ENCODE peak calls at places on chromosomes 16 and 17, in seven cellular contexts. One of them, this sample, is unnamed. For H3K27me3, the result is how much of the 10 kb centered on the place peaks cover.

GRCh38 chr16:14337303-14338191 is 266.4 kb downstream of the MRTFB start:
- DNase-seq in upper lobe of right lung: no peak
- DNase-seq in Panc1: no peak
- DNase-seq in body of pancreas: peak
- DNase-seq in heart left ventricle: no peak
- DNase-seq in CD4-positive, alpha-beta T cell: no peak
- DNase-seq in spleen: no peak
- DNase-seq in this sample: no peak

GRCh38 chr17:41340934-41341861 is 9.4 kb downstream of the KRT33A start:
- DNase-seq in upper lobe of right lung: no peak
- DNase-seq in Panc1: no peak
- DNase-seq in body of pancreas: no peak
- DNase-seq in heart left ventricle: no peak
- DNase-seq in CD4-positive, alpha-beta T cell: peak
- DNase-seq in spleen: no peak
- DNase-seq in this sample: no peak

GRCh38 chr17:64496786-64497564 is at the start of gene POLG2:
- DNase-seq in upper lobe of right lung: peak
- DNase-seq in Panc1: no peak
- DNase-seq in body of pancreas: peak
- DNase-seq in heart left ventricle: peak
- DNase-seq in CD4-positive, alpha-beta T cell: peak
- DNase-seq in spleen: peak
- DNase-seq in this sample: peak

GRCh38 chr17:3788200-3788599 is 12.8 kb downstream of the ITGAE start:
- DNase-seq in upper lobe of right lung: no peak
- DNase-seq in Panc1: no peak
- DNase-seq in body of pancreas: no peak
- DNase-seq in heart left ventricle: no peak
- DNase-seq in CD4-positive, alpha-beta T cell: no peak
- DNase-seq in spleen: peak
- DNase-seq in this sample: no peak

GRCh38 chr17:81900181-81900820 is 1.7 kb upstream of the NPB start:
- DNase-seq in upper lobe of right lung: no peak
- DNase-seq in Panc1: no peak
- DNase-seq in body of pancreas: no peak
- DNase-seq in heart left ventricle: no peak
- DNase-seq in CD4-positive, alpha-beta T cell: no peak
- DNase-seq in spleen: no peak
- DNase-seq in this sample: no peak

GRCh38 chr17:56815711-56816110 is 18.0 kb downstream of the C17orf67 start:
- DNase-seq in upper lobe of right lung: no peak
- DNase-seq in Panc1: no peak
- DNase-seq in body of pancreas: no peak
- DNase-seq in heart left ventricle: no peak
- DNase-seq in CD4-positive, alpha-beta T cell: no peak
- DNase-seq in spleen: peak
- DNase-seq in this sample: no peak

GRCh38 chr16:11370084-11370931 is 25.0 kb downstream of the RMI2 start:
- DNase-seq in upper lobe of right lung: peak
- DNase-seq in Panc1: no peak
- DNase-seq in body of pancreas: no peak
- DNase-seq in heart left ventricle: no peak
- DNase-seq in CD4-positive, alpha-beta T cell: no peak
- DNase-seq in spleen: peak
- DNase-seq in this sample: no peak

GRCh38 chr16:55499951-55500350 is 8.9 kb upstream of the LPCAT2 start:
- DNase-seq in upper lobe of right lung: no peak
- DNase-seq in Panc1: no peak
- DNase-seq in body of pancreas: no peak
- DNase-seq in heart left ventricle: no peak
- DNase-seq in CD4-positive, alpha-beta T cell: no peak
- DNase-seq in spleen: no peak
- DNase-seq in this sample: no peak

GRCh38 chr16:79971237-79971572 is 370.7 kb upstream of the MAF start:
- DNase-seq in upper lobe of right lung: no peak
- DNase-seq in Panc1: no peak
- DNase-seq in body of pancreas: no peak
- DNase-seq in heart left ventricle: no peak
- DNase-seq in CD4-positive, alpha-beta T cell: no peak
- DNase-seq in spleen: no peak
- DNase-seq in this sample: no peak

GRCh38 chr17:82674656-82675475 is 23.6 kb downstream of the RAB40B start:
- DNase-seq in upper lobe of right lung: no peak
- DNase-seq in Panc1: no peak
- DNase-seq in body of pancreas: no peak
- DNase-seq in heart left ventricle: no peak
- DNase-seq in CD4-positive, alpha-beta T cell: no peak
- DNase-seq in spleen: no peak
- DNase-seq in this sample: no peak

GRCh38 chr17:62032480-62032879 is 32.6 kb downstream of the MED13 start:
- DNase-seq in upper lobe of right lung: no peak
- DNase-seq in Panc1: no peak
- DNase-seq in body of pancreas: no peak
- DNase-seq in heart left ventricle: no peak
- DNase-seq in CD4-positive, alpha-beta T cell: no peak
- DNase-seq in spleen: no peak
- DNase-seq in this sample: no peak

GRCh38 chr17:50841949-50842354 is 6.6 kb downstream of the WFIKKN2 start:
- DNase-seq in upper lobe of right lung: peak
- DNase-seq in Panc1: no peak
- DNase-seq in body of pancreas: peak
- DNase-seq in heart left ventricle: peak
- DNase-seq in CD4-positive, alpha-beta T cell: peak
- DNase-seq in spleen: no peak
- DNase-seq in this sample: peak

GRCh38 chr16:52676951-52677350 is 130.0 kb upstream of the TOX3 start:
- DNase-seq in upper lobe of right lung: no peak
- DNase-seq in Panc1: no peak
- DNase-seq in body of pancreas: no peak
- DNase-seq in heart left ventricle: no peak
- DNase-seq in CD4-positive, alpha-beta T cell: no peak
- DNase-seq in spleen: no peak
- DNase-seq in this sample: no peak

GRCh38 chr16:69351309-69352027 is at the start of gene TMED6:
- DNase-seq in upper lobe of right lung: no peak
- DNase-seq in Panc1: no peak
- DNase-seq in body of pancreas: peak
- DNase-seq in heart left ventricle: no peak
- DNase-seq in CD4-positive, alpha-beta T cell: no peak
- DNase-seq in spleen: peak
- DNase-seq in this sample: no peak

GRCh38 chr16:30805056-30805369 is 18.0 kb upstream of the ZNF629 start:
- DNase-seq in upper lobe of right lung: no peak
- DNase-seq in Panc1: no peak
- DNase-seq in body of pancreas: no peak
- DNase-seq in heart left ventricle: no peak
- DNase-seq in CD4-positive, alpha-beta T cell: no peak
- DNase-seq in spleen: peak
- DNase-seq in this sample: no peak

GRCh38 chr17:50867856-50868438 is 1.8 kb upstream of the TOB1 start:
- DNase-seq in upper lobe of right lung: no peak
- DNase-seq in Panc1: no peak
- DNase-seq in body of pancreas: no peak
- DNase-seq in heart left ventricle: no peak
- DNase-seq in CD4-positive, alpha-beta T cell: no peak
- DNase-seq in spleen: no peak
- DNase-seq in this sample: no peak

GRCh38 chr17:73474370-73474988 is 162.7 kb upstream of the CDC42EP4 start:
- DNase-seq in upper lobe of right lung: peak
- DNase-seq in Panc1: peak
- DNase-seq in body of pancreas: peak
- DNase-seq in heart left ventricle: peak
- DNase-seq in CD4-positive, alpha-beta T cell: no peak
- DNase-seq in spleen: no peak
- DNase-seq in this sample: peak

GRCh38 chr17:58089111-58089510 is 5.9 kb downstream of the DYNLL2 start:
- DNase-seq in upper lobe of right lung: no peak
- DNase-seq in Panc1: no peak
- DNase-seq in body of pancreas: no peak
- DNase-seq in heart left ventricle: no peak
- DNase-seq in CD4-positive, alpha-beta T cell: no peak
- DNase-seq in spleen: no peak
- DNase-seq in this sample: no peak

GRCh38 chr17:41785876-41786226 is 660 bp downstream of the JUP start:
- DNase-seq in upper lobe of right lung: peak
- DNase-seq in Panc1: no peak
- DNase-seq in body of pancreas: peak
- DNase-seq in heart left ventricle: no peak
- DNase-seq in CD4-positive, alpha-beta T cell: no peak
- DNase-seq in spleen: peak
- DNase-seq in this sample: peak

GRCh38 chr17:59874366-59874765 is 18.4 kb downstream of the TUBD1 start:
- DNase-seq in upper lobe of right lung: no peak
- DNase-seq in Panc1: no peak
- DNase-seq in body of pancreas: no peak
- DNase-seq in heart left ventricle: no peak
- DNase-seq in CD4-positive, alpha-beta T cell: no peak
- DNase-seq in spleen: no peak
- DNase-seq in this sample: no peak

GRCh38 chr16:17397499-17397891 is 73.3 kb downstream of the XYLT1 start:
- DNase-seq in upper lobe of right lung: no peak
- DNase-seq in Panc1: no peak
- DNase-seq in body of pancreas: peak
- DNase-seq in heart left ventricle: no peak
- DNase-seq in CD4-positive, alpha-beta T cell: no peak
- DNase-seq in spleen: no peak
- DNase-seq in this sample: peak

GRCh38 chr17:2828396-2829038 is 32.3 kb downstream of the RAP1GAP2 start:
- DNase-seq in upper lobe of right lung: peak
- DNase-seq in Panc1: no peak
- DNase-seq in body of pancreas: peak
- DNase-seq in heart left ventricle: peak
- DNase-seq in CD4-positive, alpha-beta T cell: peak
- DNase-seq in spleen: peak
- DNase-seq in this sample: peak

GRCh38 chr17:55278173-55278748 is 13.5 kb downstream of the HLF start:
- DNase-seq in upper lobe of right lung: no peak
- DNase-seq in Panc1: no peak
- DNase-seq in body of pancreas: no peak
- DNase-seq in heart left ventricle: no peak
- DNase-seq in CD4-positive, alpha-beta T cell: no peak
- DNase-seq in spleen: no peak
- DNase-seq in this sample: no peak

GRCh38 chr16:1308036-1308976 is 1.1 kb upstream of the UBE2I start:
- DNase-seq in upper lobe of right lung: no peak
- DNase-seq in Panc1: peak
- DNase-seq in body of pancreas: no peak
- DNase-seq in heart left ventricle: peak
- DNase-seq in CD4-positive, alpha-beta T cell: no peak
- DNase-seq in spleen: no peak
- DNase-seq in this sample: peak

DNA sequence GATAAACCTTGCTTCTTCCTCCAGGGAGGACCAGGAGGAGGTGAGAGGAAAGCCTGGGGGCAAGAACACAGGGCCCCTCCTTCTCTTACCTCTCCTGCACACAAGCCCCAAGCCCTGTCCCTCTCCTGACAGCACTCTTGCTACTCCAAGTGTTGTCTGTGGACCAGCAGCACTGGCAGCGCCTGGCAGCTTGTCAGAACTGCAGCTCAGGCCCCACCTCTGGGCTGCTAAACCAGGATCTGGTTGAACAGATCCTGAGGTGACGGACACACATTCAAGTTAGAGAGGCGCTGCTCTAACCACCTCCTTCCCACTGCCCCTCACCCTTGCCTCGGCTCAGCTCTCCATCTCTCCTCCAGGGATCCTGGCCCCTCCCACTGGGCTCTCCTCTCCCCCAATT is 56.5 kb downstream of the SRCIN1 start:
- DNase-seq in upper lobe of right lung: no peak
- DNase-seq in Panc1: no peak
- DNase-seq in body of pancreas: no peak
- DNase-seq in heart left ventricle: peak
- DNase-seq in CD4-positive, alpha-beta T cell: no peak
- DNase-seq in spleen: no peak
- DNase-seq in this sample: no peak
- H3K27me3 ChIP-seq in upper lobe of right lung: under half
- H3K27me3 ChIP-seq in Panc1: under half
- H3K27me3 ChIP-seq in body of pancreas: under half
- H3K27me3 ChIP-seq in heart left ventricle: under half
- H3K27me3 ChIP-seq in CD4-positive, alpha-beta T cell: under half
- H3K27me3 ChIP-seq in spleen: half or more
- H3K27me3 ChIP-seq in this sample: under half

DNA sequence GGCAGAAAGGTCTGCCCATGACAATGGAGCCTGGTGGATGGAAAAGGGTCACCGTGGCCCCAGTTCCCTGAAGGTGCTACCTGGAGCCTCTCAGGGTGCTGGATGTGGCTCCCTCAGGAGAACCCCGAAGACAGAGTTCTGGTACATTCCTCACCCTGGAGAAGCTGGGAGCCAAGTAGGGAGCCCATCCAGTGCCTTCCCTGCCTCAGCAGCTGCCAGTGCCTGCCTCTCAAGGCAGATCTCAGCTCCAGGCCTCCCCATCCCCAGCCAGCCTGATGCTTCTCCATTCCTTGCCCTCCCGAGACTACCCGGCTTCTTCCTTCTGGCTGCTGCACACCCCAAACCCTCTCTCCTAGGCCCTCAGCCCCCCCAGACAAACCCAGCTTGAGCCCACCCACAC is 20.5 kb downstream of the SCGB1C2 start:
- DNase-seq in upper lobe of right lung: no peak
- DNase-seq in Panc1: no peak
- DNase-seq in body of pancreas: no peak
- DNase-seq in heart left ventricle: peak
- DNase-seq in CD4-positive, alpha-beta T cell: no peak
- DNase-seq in spleen: no peak
- DNase-seq in this sample: no peak
- TF ChIP-seq CTCF in upper lobe of right lung: no peak
- TF ChIP-seq CTCF in Panc1: no peak
- TF ChIP-seq CTCF in body of pancreas: no peak
- TF ChIP-seq CTCF in heart left ventricle: no peak
- TF ChIP-seq CTCF in CD4-positive, alpha-beta T cell: no peak
- TF ChIP-seq CTCF in spleen: no peak
- TF ChIP-seq CTCF in this sample: no peak

DNA sequence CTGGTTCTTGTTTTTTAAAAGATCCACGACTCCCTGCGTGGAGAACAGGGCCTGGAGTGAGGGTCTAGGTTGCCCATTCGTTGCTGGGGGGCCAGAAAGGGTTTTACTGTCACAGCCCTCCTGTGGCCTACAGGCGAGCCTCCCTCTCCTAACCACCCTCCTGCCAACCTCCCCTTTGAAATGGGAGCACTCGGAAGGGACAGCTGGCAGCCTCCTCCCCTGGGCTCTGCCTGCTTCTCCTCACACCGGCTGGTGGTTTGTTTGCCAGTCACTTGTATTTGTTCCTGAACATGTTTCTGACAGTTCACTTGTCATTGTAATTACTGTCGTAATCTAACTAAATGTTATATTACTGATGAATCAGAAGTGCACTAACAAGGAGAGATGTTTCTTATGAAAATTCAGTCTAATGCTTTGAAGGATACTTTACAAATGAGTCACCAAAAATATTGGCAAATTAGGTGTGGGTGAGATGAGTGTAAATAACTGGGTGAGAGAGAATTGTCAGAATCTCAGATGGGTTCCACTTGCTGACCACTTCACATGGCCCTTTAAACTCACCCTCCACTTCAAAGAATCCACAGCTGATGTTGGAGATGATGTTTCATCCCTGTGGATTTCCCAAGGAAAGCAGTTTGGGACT is 2.7 kb upstream of the SPPL2C start:
- DNase-seq in upper lobe of right lung: no peak
- DNase-seq in Panc1: no peak
- DNase-seq in body of pancreas: no peak
- DNase-seq in heart left ventricle: no peak
- DNase-seq in CD4-positive, alpha-beta T cell: no peak
- DNase-seq in spleen: peak
- DNase-seq in this sample: no peak
- H3K27ac ChIP-seq in upper lobe of right lung: no peak
- H3K27ac ChIP-seq in Panc1: no peak
- H3K27ac ChIP-seq in body of pancreas: no peak
- H3K27ac ChIP-seq in heart left ventricle: no peak
- H3K27ac ChIP-seq in CD4-positive, alpha-beta T cell: no peak
- H3K27ac ChIP-seq in spleen: no peak
- H3K27ac ChIP-seq in this sample: no peak

GRCh38 chr17:79517812-79518211 is 93.0 kb downstream of the RBFOX3 start:
- DNase-seq in upper lobe of right lung: no peak
- DNase-seq in Panc1: no peak
- DNase-seq in body of pancreas: no peak
- DNase-seq in heart left ventricle: no peak
- DNase-seq in CD4-positive, alpha-beta T cell: no peak
- DNase-seq in spleen: no peak
- DNase-seq in this sample: no peak
- H3K27me3 ChIP-seq in upper lobe of right lung: under half
- H3K27me3 ChIP-seq in Panc1: under half
- H3K27me3 ChIP-seq in body of pancreas: under half
- H3K27me3 ChIP-seq in heart left ventricle: under half
- H3K27me3 ChIP-seq in CD4-positive, alpha-beta T cell: under half
- H3K27me3 ChIP-seq in spleen: half or more
- H3K27me3 ChIP-seq in this sample: under half

This sample was measured in uterus.